ENCODE peak calls at places on chromosomes 2 and 18, in seven cellular contexts. W is HCT116, F is GM12878, O is K562, K is GM23338, G is HepG2, R is SK-N-SH. Q is an unnamed sample.
A peak's percentile ranks its signal among the peaks of the same experiment; 100 is the strongest.

GRCh38 chr2:59490994-59491393 is 1062.5 kb downstream of the BCL11A start:
- DNase-seq in K (no peak), G (no peak), R (no peak), O (no peak), F (no peak), W (no peak), Q (no peak)

GRCh38 chr2:23658466-23658942 is 268.4 kb downstream of the ATAD2B start:
- DNase-seq in R (no peak), F (no peak), W (no peak), O (peak; percentile 17), G (peak; percentile 91), K (no peak), Q (no peak)

GRCh38 chr18:6627621-6628020 is 101.9 kb upstream of the ARHGAP28 start:
- DNase-seq in O (no peak), F (no peak), R (no peak), K (no peak), G (no peak), W (no peak), Q (no peak)

GRCh38 chr2:155372969-155373368 is 674.5 kb downstream of the KCNJ3 start:
- DNase-seq in O (no peak), F (no peak), R (no peak), K (peak; percentile 56), W (peak; percentile 3), G (no peak), Q (peak; percentile 22)

GRCh38 chr2:66531156-66531555 is 96.2 kb downstream of the MEIS1 start:
- DNase-seq in W (no peak), R (no peak), F (no peak), G (peak; percentile 23), K (no peak), O (no peak), Q (no peak)

GRCh38 chr18:37537868-37538525 is 27.6 kb downstream of the CELF4 start:
- DNase-seq in W (peak; percentile 37), G (peak; percentile 22), O (peak; percentile 76), R (peak; percentile 91), F (no peak), K (peak; percentile 90), Q (peak; percentile 48)

GRCh38 chr2:172464340-172465129 is 37.1 kb downstream of the ITGA6 start:
- DNase-seq in O (no peak), F (no peak), R (no peak), W (no peak), K (no peak), G (peak; percentile 53), Q (no peak)

GRCh38 chr2:237227190-237227988 is 141.7 kb downstream of the COPS8 start:
- DNase-seq in F (no peak), W (peak; percentile 19), R (no peak), O (no peak), K (no peak), G (no peak), Q (peak; percentile 19)

DNA sequence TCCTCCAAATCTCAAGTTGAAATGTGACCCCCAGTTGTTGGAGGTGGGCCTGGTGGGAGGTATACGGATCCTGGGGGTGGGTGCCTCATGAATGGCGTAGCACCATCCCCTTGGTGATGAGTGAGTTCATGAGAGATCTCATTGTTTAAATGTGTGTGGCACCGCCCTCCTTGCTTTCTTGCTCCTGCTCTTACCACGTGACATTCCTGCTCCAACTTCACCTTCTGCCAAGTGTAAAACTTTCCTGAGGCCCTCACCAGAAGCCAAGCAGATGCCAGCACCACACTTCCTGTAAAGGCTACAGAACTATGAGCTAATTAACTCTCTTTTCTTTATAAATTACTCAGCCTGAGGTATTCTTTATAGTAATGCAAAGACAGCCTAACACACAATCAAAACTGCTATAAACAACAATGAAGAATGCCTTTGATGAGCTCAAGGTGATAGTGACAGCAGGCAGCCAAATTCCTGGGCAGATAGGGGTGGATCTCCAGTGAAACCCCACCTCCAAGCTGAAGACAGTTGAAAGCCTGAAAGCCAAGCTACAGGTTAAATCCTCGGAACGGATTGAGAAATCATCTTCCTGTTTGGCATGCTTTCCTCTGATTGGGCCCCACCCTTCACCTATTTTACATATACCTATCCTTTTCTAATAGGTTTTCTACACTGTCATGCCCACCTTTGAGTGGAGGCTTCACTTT is 26.9 kb downstream of the MCEE start:
- DNase-seq in G (no peak), O (no peak), K (peak; percentile 59), R (no peak), F (no peak), W (no peak), Q (no peak)
- H3K4me2 ChIP-seq in G (peak overlapping the region; percentile 8), O (no peak overlapping the region), K (no peak overlapping the region), R (no peak overlapping the region), F (no peak overlapping the region), W (no peak overlapping the region), Q (no peak overlapping the region)

DNA sequence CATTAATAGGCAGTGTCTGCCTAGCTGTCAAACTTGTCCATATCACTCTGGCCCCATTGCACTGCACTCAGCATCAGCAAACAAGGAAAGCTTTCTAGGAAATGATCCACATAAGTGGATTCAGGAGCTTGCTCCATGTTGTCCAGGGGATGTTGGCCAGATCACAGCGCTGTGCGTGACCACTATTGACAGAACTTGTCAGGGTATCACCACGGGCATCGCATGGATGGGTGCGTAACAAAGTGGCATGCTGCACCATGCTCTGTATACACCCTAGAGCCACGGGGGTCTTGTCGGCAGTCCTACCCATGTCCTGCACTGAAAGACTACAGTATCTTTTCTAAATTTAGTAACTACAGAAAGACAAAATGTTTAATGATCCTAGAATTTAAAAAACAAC is 15.6 kb downstream of the SATB2 start:
- DNase-seq in G (no peak), O (no peak), W (no peak), F (no peak), K (no peak), R (no peak), Q (no peak)
- TF ChIP-seq REST in G (no peak), O (no peak), W (no peak), F (no peak), K (no peak), R (no peak), Q (no peak)

GRCh38 chr2:47653909-47654789 is 128.8 kb upstream of the MSH6 start:
- DNase-seq in O (peak; percentile 62), K (peak; percentile 70), R (peak; percentile 69), W (no peak), F (no peak), G (peak; percentile 42), Q (peak; percentile 20)
- H3K4me2 ChIP-seq in O (peak overlapping the region; percentile 63), K (peak overlapping the region; percentile 57), R (no peak overlapping the region), W (no peak overlapping the region), F (peak overlapping the region; percentile 88), G (peak overlapping the region; percentile 49), Q (no peak overlapping the region)

DNA sequence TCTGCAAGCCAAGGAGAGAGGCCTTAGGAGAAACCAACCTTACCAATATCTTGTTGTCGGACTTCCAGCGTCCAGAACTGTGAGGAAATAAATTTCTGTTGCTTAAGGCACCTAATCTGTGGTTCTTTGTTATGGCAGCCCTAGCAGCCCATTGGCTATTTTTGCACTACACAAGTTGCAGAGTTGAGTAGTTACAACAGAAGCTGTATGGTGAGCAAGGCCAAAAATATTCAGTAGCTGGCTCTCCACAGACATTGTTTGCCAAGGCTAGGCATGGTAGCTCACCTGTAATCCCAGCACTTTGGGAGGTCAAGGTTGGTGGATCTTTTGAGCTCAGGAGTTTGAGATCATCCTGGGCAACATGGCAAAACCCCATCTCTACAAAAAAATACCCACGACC is 27.1 kb upstream of the SCYGR1 start:
- DNase-seq in R (no peak), O (no peak), F (no peak), W (no peak), G (peak; percentile 83), K (no peak), Q (no peak)
- TF ChIP-seq REST in R (no peak), O (no peak), F (no peak), W (no peak), G (no peak), K (no peak), Q (no peak)

GRCh38 chr2:7738596-7738995 is 821.4 kb downstream of the RNF144A start:
- DNase-seq in W (no peak), K (no peak), G (no peak), O (no peak), R (no peak), F (no peak), Q (no peak)

GRCh38 chr2:7744827-7745226 is 827.6 kb downstream of the RNF144A start:
- DNase-seq in G (no peak), O (no peak), K (no peak), R (no peak), W (no peak), F (no peak), Q (no peak)

GRCh38 chr2:7736646-7737305 is 819.6 kb downstream of the RNF144A start:
- DNase-seq in K (no peak), F (no peak), R (no peak), O (no peak), W (no peak), G (no peak), Q (peak; percentile 28)

GRCh38 chr2:7745369-7745768 is 828.2 kb downstream of the RNF144A start:
- DNase-seq in W (no peak), F (no peak), K (no peak), R (no peak), O (no peak), G (no peak), Q (no peak)

DNA sequence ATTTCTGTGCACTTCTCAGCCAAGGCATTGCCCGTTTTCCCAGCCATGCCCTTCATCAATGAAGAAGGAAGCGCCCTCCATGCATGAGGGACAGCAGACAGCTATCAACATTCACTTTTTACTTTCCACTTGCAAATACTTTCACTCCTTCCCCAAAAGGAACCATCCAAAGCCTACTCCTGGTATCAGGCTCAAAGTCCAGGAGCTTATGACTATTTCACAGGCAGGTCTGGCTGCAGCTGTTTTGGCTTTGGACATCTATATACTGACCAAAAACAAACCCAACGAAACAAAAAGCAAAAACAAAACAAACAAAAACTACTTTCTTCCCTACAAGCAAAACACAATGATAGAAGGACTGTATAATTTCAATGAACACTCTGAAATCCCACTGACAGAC is 825.1 kb downstream of the RNF144A start:
- DNase-seq in R (no peak), W (no peak), G (no peak), O (no peak), K (no peak), F (no peak), Q (no peak)
- H3K4me2 ChIP-seq in R (no peak overlapping the region), W (no peak overlapping the region), G (no peak overlapping the region), O (no peak overlapping the region), K (no peak overlapping the region), F (no peak overlapping the region), Q (no peak overlapping the region)

DNA sequence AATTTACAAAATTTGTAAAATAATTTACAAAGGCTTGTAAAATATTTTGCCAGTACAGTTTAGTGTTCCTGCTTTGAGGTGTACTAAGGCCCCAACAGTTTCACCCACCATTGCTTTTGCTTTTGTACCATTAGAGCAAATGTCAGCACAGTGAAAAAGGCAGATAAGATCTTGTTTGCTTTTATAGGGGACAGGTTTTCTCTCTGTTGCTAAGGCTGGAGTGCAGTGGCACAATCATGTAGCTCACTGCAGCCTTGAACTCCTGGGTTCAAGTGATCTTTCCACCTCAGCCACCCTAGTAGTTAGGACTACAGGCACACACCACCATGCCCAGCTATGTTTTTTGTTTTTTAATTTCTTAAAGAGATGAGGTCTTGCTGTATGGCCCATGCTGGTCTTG is 19.6 kb upstream of the NPC1 start:
- DNase-seq in F (no peak), W (no peak), K (no peak), G (peak; percentile 61), O (no peak), R (no peak), Q (no peak)
- TF ChIP-seq REST in F (no peak), W (no peak), K (no peak), G (no peak), O (no peak), R (no peak), Q (no peak)

GRCh38 chr2:120596191-120596781 is 139.4 kb upstream of the GLI2 start:
- DNase-seq in W (no peak), G (no peak), K (no peak), R (peak; percentile 44), F (no peak), O (no peak), Q (no peak)
- H3K4me2 ChIP-seq in W (no peak overlapping the region), G (no peak overlapping the region), K (no peak overlapping the region), R (no peak overlapping the region), F (no peak overlapping the region), O (no peak overlapping the region), Q (no peak overlapping the region)

GRCh38 chr2:229431331-229431954 is 160.4 kb upstream of the PID1 start:
- DNase-seq in R (peak; percentile 23), G (peak; percentile 58), W (peak; percentile 57), O (peak; percentile 3), F (no peak), K (peak; percentile 89), Q (peak; percentile 69)
- TF ChIP-seq REST in R (no peak), G (no peak), W (no peak), O (no peak), F (no peak), K (no peak), Q (no peak)

Q was measured in A549.